ENCODE peak calls at places on chromosome 22, in seven cellular contexts. B, P, L, F, N, D and Q are unnamed samples.

GRCh38 chr22:40004836-40005235 is 10.1 kb downstream of the FAM83F start:
- DNase-seq in P (no peak), N (no peak), B (no peak), D (no peak), F (no peak), L (no peak), Q (no peak)

GRCh38 chr22:36687516-36687915 is 16.0 kb downstream of the CACNG2 start:
- DNase-seq in L (no peak), F (no peak), D (no peak), B (no peak), P (no peak), N (peak), Q (no peak)

GRCh38 chr22:38246692-38247091 is 26.1 kb downstream of the TMEM184B start:
- DNase-seq in P (no peak), F (no peak), B (no peak), L (no peak), D (no peak), N (no peak), Q (no peak)

GRCh38 chr22:35970601-35971417 is 57.8 kb downstream of the RBFOX2 start:
- DNase-seq in P (no peak), D (no peak), N (no peak), L (no peak), F (no peak), B (no peak), Q (no peak)

GRCh38 chr22:38230108-38230825 is 28.5 kb downstream of the MAFF start:
- DNase-seq in N (peak), L (no peak), F (no peak), D (no peak), P (peak), B (no peak), Q (no peak)

GRCh38 chr22:44537016-44537936 is 39.2 kb upstream of the RTL6 start:
- DNase-seq in L (no peak), N (no peak), B (no peak), D (no peak), F (peak), P (no peak), Q (no peak)

GRCh38 chr22:44571566-44572413 is 73.8 kb upstream of the RTL6 start:
- DNase-seq in D (no peak), L (no peak), B (no peak), P (no peak), N (no peak), F (no peak), Q (no peak)

GRCh38 chr22:35835267-35835997 is 117.8 kb downstream of the APOL5 start:
- DNase-seq in F (peak), L (no peak), B (peak), N (no peak), D (no peak), P (no peak), Q (no peak)

GRCh38 chr22:32801436-32802290 is at the start of gene TIMP3:
- DNase-seq in P (peak), B (peak), F (peak), L (no peak), N (peak), D (peak), Q (peak)

DNA sequence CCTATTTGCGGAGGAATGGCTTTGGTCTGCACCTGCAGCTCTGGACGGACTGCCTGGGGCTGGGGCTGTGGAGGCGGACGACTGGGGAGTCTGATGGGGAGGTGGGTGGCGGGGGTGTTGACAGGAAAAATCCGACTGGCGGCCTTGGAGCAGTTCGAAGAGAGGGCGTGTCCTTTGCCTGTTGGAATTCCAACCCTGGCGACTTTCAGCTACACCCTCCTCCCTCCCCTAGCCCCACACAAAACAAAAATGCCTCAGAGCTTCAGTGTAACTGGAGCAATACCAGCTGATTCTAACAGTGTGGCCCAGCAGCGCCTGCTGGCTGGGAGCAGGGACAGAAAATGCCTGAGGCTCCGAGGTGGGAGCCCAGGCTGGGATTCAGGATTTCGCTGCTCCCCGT is 85.4 kb downstream of the ATXN10 start:
- DNase-seq in D (no peak), B (peak), L (no peak), F (peak), P (peak), N (peak), Q (peak)
- TF ChIP-seq CTCF in D (no peak), B (peak), L (no peak), F (peak), P (no peak), N (peak), Q (no peak)

DNA sequence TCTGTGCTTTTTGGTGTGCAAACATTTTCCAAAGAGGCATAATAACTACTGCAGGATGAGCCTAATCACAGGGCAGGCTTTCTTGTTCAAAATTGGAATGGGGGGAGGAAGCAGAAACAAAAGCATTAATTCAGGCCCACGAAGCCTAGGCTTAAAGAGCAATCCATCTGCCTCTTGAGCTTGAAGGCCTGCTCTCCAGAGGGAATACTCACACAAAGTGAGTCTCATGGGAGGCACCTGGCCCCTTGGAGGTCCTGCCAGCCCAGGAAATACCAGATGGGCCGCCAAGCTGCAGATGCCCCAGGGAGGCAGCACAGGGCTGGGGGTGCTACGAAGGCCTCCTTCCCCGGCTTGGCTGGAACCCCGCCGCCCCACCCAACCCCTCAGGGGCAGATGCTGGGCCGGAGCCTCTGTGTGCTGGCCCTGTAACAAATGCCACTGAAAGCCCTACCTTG is 39.3 kb upstream of the COMT start:
- DNase-seq in N (no peak), D (no peak), L (no peak), P (no peak), F (no peak), B (no peak), Q (no peak)
- TF ChIP-seq CTCF in N (no peak), D (no peak), L (no peak), P (no peak), F (no peak), B (no peak), Q (no peak)

GRCh38 chr22:49429066-49429465 is 398.6 kb downstream of the BRD1 start:
- DNase-seq in P (no peak), L (no peak), D (no peak), B (no peak), F (no peak), N (peak), Q (no peak)
- TF ChIP-seq CTCF in P (no peak), L (no peak), D (no peak), B (no peak), F (no peak), N (peak), Q (no peak)

DNA sequence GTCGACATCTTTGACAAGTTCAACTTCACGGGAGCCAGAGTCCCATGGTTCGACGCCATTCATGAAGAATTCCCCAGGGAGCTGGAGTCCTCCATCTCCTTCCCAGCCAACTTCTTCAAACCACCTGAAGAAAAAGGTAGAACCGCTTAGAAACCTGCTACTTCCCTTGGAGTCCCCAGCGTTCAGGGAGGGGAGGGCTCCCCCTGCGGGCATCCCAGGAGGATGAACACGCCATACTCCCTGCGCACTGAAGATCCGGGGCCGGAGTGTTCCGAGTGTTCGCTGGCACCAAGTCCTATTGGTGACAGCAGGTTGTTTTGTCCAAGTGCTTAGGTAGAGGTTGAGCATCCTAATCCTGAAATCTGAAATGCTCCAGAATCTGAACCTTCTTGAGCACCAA is 51.7 kb upstream of the PRODH start:
- DNase-seq in B (no peak), N (peak), L (no peak), D (no peak), F (no peak), P (peak), Q (peak)
- TF ChIP-seq CTCF in B (peak), N (peak), L (no peak), D (no peak), F (peak), P (peak), Q (peak)

GRCh38 chr22:29824677-29825076 is 13.4 kb downstream of the ASCC2 start:
- DNase-seq in D (no peak), F (no peak), P (no peak), B (peak), N (no peak), L (no peak), Q (no peak)
- TF ChIP-seq CTCF in D (no peak), F (no peak), P (no peak), B (no peak), N (no peak), L (no peak), Q (no peak)

GRCh38 chr22:50175921-50176849 is 5.7 kb downstream of the PANX2 start:
- DNase-seq in L (no peak), D (no peak), N (no peak), P (no peak), B (no peak), F (no peak), Q (peak)

GRCh38 chr22:50173221-50173982 is 2.9 kb downstream of the PANX2 start:
- DNase-seq in N (no peak), P (no peak), L (no peak), B (no peak), D (no peak), F (no peak), Q (no peak)

GRCh38 chr22:50175191-50175461 is 4.6 kb downstream of the PANX2 start:
- DNase-seq in D (no peak), P (no peak), F (no peak), L (no peak), B (no peak), N (no peak), Q (no peak)

GRCh38 chr22:50173983-50174355 is 3.4 kb downstream of the PANX2 start:
- DNase-seq in L (no peak), F (no peak), D (no peak), N (no peak), B (no peak), P (no peak), Q (no peak)

GRCh38 chr22:50174382-50175190 is 4.1 kb downstream of the PANX2 start:
- DNase-seq in L (no peak), B (no peak), F (no peak), D (no peak), P (no peak), N (no peak), Q (no peak)
- TF ChIP-seq CTCF in L (no peak), B (no peak), F (no peak), D (no peak), P (no peak), N (no peak), Q (no peak)

GRCh38 chr22:47213571-47214230 is 451.3 kb downstream of the TBC1D22A start:
- DNase-seq in F (no peak), N (peak), D (no peak), B (peak), L (peak), P (peak), Q (no peak)
- TF ChIP-seq CTCF in F (peak), N (peak), D (peak), B (peak), L (peak), P (peak), Q (peak)

DNA sequence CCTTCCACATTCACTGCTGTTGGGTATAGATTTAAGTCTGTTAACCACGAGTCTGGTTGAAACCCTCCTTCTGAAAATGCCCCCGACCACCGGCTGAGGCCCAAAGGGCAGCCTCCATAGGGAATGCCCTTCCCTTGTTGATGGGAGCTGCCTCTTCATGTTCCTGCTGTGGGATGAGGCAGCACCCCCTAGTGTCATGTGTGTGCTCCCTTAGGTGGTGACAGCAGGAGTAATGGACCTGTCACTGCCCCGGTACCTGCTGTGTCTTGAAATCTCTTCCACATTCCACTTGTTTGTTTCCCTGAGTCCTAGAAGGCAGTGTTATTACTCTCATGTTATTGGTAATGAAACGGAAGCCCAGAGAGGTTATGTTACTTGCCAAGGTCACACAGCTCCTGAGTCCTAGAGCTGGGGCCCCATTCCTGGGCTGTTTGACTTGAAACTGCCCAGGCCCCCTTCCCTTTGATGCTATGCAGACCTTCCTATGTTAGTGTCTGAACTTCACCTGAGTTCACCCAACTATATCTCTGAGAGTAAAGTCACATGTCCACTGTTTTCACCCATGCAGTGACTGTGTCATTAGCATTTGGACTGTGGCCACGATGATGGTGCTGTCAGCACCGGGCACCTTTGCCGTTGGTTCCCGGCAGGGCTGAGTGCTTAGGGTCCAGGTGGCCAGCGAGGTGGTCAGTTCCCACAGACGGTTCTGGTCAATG is 234.3 kb downstream of the TBC1D22A start:
- DNase-seq in P (no peak), N (no peak), F (no peak), D (no peak), L (no peak), B (no peak), Q (no peak)
- TF ChIP-seq CTCF in P (peak), N (peak), F (no peak), D (no peak), L (no peak), B (no peak), Q (no peak)

DNA sequence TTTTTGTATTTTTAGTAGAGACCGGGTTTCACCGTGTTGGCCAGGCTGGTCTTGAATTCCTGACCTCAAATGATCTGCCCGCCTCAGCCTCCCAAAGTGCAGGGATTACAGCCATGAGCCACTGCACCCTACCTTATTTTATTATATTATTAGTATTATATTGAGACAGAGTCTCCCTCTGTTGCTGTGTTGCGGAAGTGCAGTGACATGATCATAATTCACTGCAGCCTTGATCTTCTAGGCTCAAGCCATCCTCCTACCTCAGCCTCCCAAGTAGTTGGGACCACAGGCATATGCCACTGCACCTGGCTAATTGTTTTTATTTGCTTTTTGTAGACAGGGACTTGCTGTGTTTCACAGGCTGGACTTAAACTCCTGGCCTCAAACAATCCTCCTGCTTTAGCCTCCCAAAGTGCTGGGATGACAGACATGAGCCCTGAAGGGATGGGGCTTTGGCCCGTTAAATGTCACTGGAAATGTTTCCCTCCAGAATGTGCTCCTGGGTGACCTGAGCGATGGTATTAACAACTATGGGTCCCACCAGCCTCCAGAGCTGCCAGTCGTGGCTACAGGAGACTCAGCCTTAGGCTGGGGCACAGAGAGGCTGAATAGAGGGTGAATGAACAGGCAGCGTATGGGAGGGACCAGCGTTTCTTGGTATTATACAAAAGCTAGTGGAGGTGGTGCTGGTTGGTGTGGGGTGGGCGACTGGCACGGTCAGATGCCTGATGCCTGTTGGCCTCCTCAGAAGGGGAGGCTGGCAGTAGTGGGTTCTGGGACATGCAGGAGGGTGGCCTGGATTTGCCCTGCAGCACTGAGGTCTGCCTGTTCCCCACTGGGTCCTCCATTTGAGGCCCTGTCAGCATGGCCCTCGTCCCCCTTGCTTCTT is 7.3 kb downstream of the TANGO2 start:
- DNase-seq in P (no peak), B (peak), N (no peak), D (no peak), F (no peak), L (no peak), Q (no peak)
- TF ChIP-seq CTCF in P (peak), B (peak), N (no peak), D (no peak), F (peak), L (peak), Q (no peak)

DNA sequence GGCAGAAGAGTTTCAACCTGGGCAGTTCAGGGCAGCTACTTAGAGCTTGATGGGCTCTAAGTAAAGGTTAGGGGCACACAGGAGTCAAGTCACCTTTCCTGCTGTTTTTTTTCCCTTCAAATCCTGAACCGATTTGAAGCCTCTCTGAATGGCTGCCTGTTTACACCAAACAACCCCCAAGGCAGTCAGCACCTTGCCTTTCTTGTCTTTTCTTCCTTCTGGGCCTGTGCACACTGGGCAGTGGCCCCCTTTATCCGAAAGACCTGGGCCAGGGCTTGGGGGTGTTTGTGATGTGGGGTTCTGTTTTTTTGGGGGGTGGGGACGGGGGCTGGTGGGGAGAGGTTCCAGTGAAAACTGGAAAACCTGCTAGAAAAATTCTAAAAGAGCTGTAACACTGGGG is 4.3 kb downstream of the RSPH14 start:
- DNase-seq in B (no peak), P (no peak), N (no peak), L (no peak), F (no peak), D (no peak), Q (no peak)
- TF ChIP-seq CTCF in B (no peak), P (no peak), N (no peak), L (no peak), F (no peak), D (no peak), Q (no peak)